ENCODE peak calls at places on chromosomes 2 and 18, in eight cellular contexts. H is NCI-H2029, B is upper lobe of right lung, N is ELR, Q is Peyer's patch, O is GM23338, U is IMR-90, L is Kasumi-1. A is an unnamed sample.

GRCh38 chr18:10318686-10318960 is 135.8 kb upstream of the APCDD1 start:
- DNase-seq in H (no peak), B (no peak), N (no peak), Q (no peak), O (peak), U (peak), L (no peak), A (no peak)

GRCh38 chr2:41854227-41854626 is 193.6 kb upstream of the PKDCC start:
- DNase-seq in H (no peak), B (no peak), N (peak), Q (no peak), O (no peak), U (peak), L (no peak), A (no peak)

GRCh38 chr2:96697476-96697875 is 42.4 kb downstream of the LMAN2L start:
- DNase-seq in H (no peak), B (no peak), N (no peak), Q (no peak), O (no peak), U (no peak), L (no peak), A (peak)

GRCh38 chr18:12703714-12704113 is 872 bp downstream of the PSMG2 start:
- DNase-seq in H (no peak), B (no peak), N (peak), Q (no peak), O (peak), U (peak), L (peak), A (no peak)

GRCh38 chr2:87401726-87402345 is 346.1 kb upstream of the PLGLB2 start:
- DNase-seq in H (no peak), B (no peak), N (no peak), Q (peak), O (no peak), U (no peak), L (no peak), A (no peak)

GRCh38 chr2:213152065-213152794 is 818 bp upstream of the IKZF2 start:
- DNase-seq in H (peak), B (peak), N (peak), Q (peak), O (peak), U (peak), L (peak), A (peak)

GRCh38 chr2:203830294-203831055 is 37.1 kb upstream of the CTLA4 start:
- DNase-seq in H (no peak), B (no peak), N (no peak), Q (no peak), O (no peak), U (no peak), L (no peak), A (no peak)

GRCh38 chr2:235647836-235648235 is 154.0 kb downstream of the AGAP1 start:
- DNase-seq in H (no peak), B (no peak), N (no peak), Q (no peak), O (no peak), U (no peak), L (no peak), A (no peak)

GRCh38 chr18:34971313-34971712 is 69.9 kb upstream of the MAPRE2 start:
- DNase-seq in H (no peak), B (no peak), N (peak), Q (no peak), O (no peak), U (peak), L (no peak), A (no peak)

GRCh38 chr2:9143264-9143815 is 63.3 kb upstream of the ASAP2 start:
- DNase-seq in H (no peak), B (no peak), N (no peak), Q (no peak), O (no peak), U (no peak), L (no peak), A (no peak)

GRCh38 chr2:95352291-95353054 is 50.0 kb upstream of the FAHD2A start:
- DNase-seq in H (no peak), B (peak), N (no peak), Q (peak), O (no peak), U (no peak), L (no peak), A (peak)

GRCh38 chr2:37271376-37272067 is 40.1 kb downstream of the NDUFAF7 start:
- DNase-seq in H (no peak), B (no peak), N (no peak), Q (no peak), O (peak), U (no peak), L (no peak), A (no peak)

GRCh38 chr2:50509852-50510251 is 522.1 kb downstream of the NRXN1 start:
- DNase-seq in H (no peak), B (no peak), N (no peak), Q (no peak), O (no peak), U (no peak), L (no peak), A (no peak)

GRCh38 chr2:222688912-222689311 is 17.5 kb downstream of the MOGAT1 start:
- DNase-seq in H (no peak), B (no peak), N (no peak), Q (no peak), O (no peak), U (no peak), L (no peak), A (no peak)

GRCh38 chr2:98623657-98624056 is 15.3 kb downstream of the UNC50 start:
- DNase-seq in H (no peak), B (peak), N (no peak), Q (no peak), O (no peak), U (peak), L (no peak), A (no peak)

GRCh38 chr2:233350708-233351107 is 3.6 kb upstream of the DGKD start:
- DNase-seq in H (no peak), B (peak), N (peak), Q (no peak), O (no peak), U (peak), L (peak), A (peak)